ENCODE peak calls at places on chromosomes 3 and 15, in four cellular contexts. L, R, C and I are unnamed samples.

GRCh38 chr3:110773413-110773954 is 298.1 kb upstream of the NECTIN3 start:
- DNase-seq in L (no peak), C (peak), R (peak), I (no peak)

GRCh38 chr3:177195941-177196472 is 1.3 kb downstream of the TBL1XR1 start:
- DNase-seq in R (no peak), C (no peak), L (no peak), I (peak)

GRCh38 chr15:69903476-69904295 is 194.0 kb downstream of the TLE3 start:
- DNase-seq in L (no peak), C (peak), R (no peak), I (no peak)

GRCh38 chr15:43998607-43999006 is 171.8 kb downstream of the WDR76 start:
- DNase-seq in L (no peak), C (no peak), R (peak), I (no peak)

GRCh38 chr3:175977968-175978752 is 1119.0 kb downstream of the NAALADL2 start:
- DNase-seq in L (no peak), R (no peak), C (no peak), I (no peak)

GRCh38 chr15:100997442-100997841 is 78.3 kb downstream of the LRRK1 start:
- DNase-seq in C (no peak), L (no peak), R (no peak), I (no peak)

GRCh38 chr3:57164606-57165573 is at the start of gene IL17RD:
- DNase-seq in C (no peak), L (no peak), R (peak), I (no peak)

GRCh38 chr3:168071535-168071934 is 24.2 kb downstream of the GOLIM4 start:
- DNase-seq in L (no peak), C (peak), R (no peak), I (no peak)

GRCh38 chr3:130508970-130509369 is 8.0 kb upstream of the COL6A6 start:
- DNase-seq in C (no peak), L (no peak), R (no peak), I (no peak)

GRCh38 chr3:148379763-148380162 is 317.9 kb upstream of the AGTR1 start:
- DNase-seq in L (peak), C (peak), R (no peak), I (no peak)

GRCh38 chr3:25097023-25097422 is 331.0 kb upstream of the RARB start:
- DNase-seq in L (no peak), C (no peak), R (no peak), I (no peak)

GRCh38 chr3:159928692-159929091 is 59.9 kb upstream of the IL12A start:
- DNase-seq in R (no peak), L (peak), C (peak), I (no peak)

GRCh38 chr15:44099671-44100070 is 95.4 kb downstream of the FRMD5 start:
- DNase-seq in C (peak), L (no peak), R (no peak), I (no peak)

GRCh38 chr15:69926011-69926410 is 171.7 kb downstream of the TLE3 start:
- DNase-seq in C (no peak), L (no peak), R (no peak), I (no peak)

GRCh38 chr3:194928183-194928736 is 242.6 kb downstream of the FAM43A start:
- DNase-seq in C (no peak), R (no peak), L (no peak), I (no peak)

GRCh38 chr15:94336817-94337537 is 105.6 kb downstream of the MCTP2 start:
- DNase-seq in C (no peak), R (no peak), L (no peak), I (no peak)

GRCh38 chr3:28777806-28778475 is 429.3 kb upstream of the AZI2 start:
- DNase-seq in R (no peak), L (no peak), C (no peak), I (no peak)

GRCh38 chr3:107523361-107524213 is 825 bp downstream of the BBX start:
- DNase-seq in L (no peak), R (peak), C (no peak), I (peak)

GRCh38 chr15:88337993-88338392 is 81.5 kb upstream of the NTRK3 start:
- DNase-seq in R (no peak), C (no peak), L (no peak), I (no peak)

GRCh38 chr3:51282931-51283330 is 102.2 kb upstream of the MANF start:
- DNase-seq in C (peak), L (no peak), R (no peak), I (no peak)

GRCh38 chr15:39594764-39595620 is 14.1 kb downstream of the THBS1 start:
- DNase-seq in R (no peak), L (no peak), C (peak), I (no peak)

GRCh38 chr15:29926083-29926388 is 103.8 kb upstream of the TJP1 start:
- DNase-seq in R (no peak), C (no peak), L (no peak), I (no peak)
- TF ChIP-seq CTCF in R (no peak), C (no peak), L (no peak), I (no peak)

DNA sequence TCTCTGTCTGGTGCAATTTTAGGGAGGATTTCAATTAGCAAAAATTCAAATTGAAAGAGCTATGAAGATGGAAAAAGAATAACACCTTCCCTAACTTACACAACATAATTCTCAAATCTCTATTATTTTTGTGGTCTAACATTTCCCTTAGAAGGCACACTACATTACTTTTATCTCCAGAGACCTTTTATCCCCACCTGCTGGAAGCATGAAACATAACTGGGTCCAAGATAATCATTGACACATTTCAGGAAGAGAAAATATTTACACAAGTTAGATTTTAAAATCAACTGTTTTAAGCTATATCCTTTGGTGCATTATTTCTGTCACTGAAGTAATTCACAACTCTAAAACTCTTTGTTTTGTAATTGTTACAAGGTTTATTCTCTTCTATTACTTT is 779.5 kb downstream of the ROBO1 start:
- DNase-seq in R (no peak), C (no peak), L (no peak), I (no peak)
- TF ChIP-seq CTCF in R (peak), C (peak), L (peak), I (no peak)

GRCh38 chr3:15797600-15798303 is at the start of gene ANKRD28:
- DNase-seq in L (peak), C (peak), R (no peak), I (peak)
- TF ChIP-seq CTCF in L (peak), C (peak), R (peak), I (peak)

GRCh38 chr3:165254812-165255211 is 58.6 kb upstream of the SLITRK3 start:
- DNase-seq in R (no peak), L (peak), C (no peak), I (no peak)
- TF ChIP-seq CTCF in R (peak), L (peak), C (no peak), I (no peak)

GRCh38 chr3:155412856-155413255 is 119.4 kb upstream of the STRIT1 start:
- DNase-seq in C (no peak), L (no peak), R (no peak), I (no peak)

GRCh38 chr3:155407331-155407730 is 113.8 kb upstream of the STRIT1 start:
- DNase-seq in C (no peak), R (no peak), L (no peak), I (no peak)

GRCh38 chr3:155411500-155412223 is 118.2 kb upstream of the STRIT1 start:
- DNase-seq in C (no peak), L (no peak), R (no peak), I (no peak)

GRCh38 chr3:155407971-155408370 is 114.5 kb upstream of the STRIT1 start:
- DNase-seq in R (no peak), L (no peak), C (no peak), I (no peak)

GRCh38 chr3:155409336-155409735 is 115.9 kb upstream of the STRIT1 start:
- DNase-seq in C (no peak), R (no peak), L (no peak), I (no peak)
- TF ChIP-seq CTCF in C (no peak), R (no peak), L (no peak), I (no peak)

DNA sequence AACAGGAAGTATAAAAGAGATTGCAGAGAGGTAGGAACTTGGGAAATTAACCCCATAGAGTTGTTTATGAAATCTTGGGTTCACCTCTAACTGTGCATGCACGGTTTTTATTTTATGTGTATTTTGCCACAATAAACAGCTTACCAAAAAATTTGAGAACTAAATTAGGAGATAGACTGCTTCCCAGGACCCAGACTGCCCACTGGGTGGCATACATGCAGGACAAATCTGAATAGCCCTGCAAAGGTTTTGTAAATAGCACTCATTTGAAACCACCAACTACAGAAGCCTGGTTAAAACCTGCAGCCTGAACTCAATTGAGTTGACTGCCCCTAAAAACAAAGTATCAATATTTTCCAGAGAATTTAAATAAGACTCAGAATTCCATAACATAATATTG is 96.4 kb upstream of the SLCO2A1 start:
- DNase-seq in C (no peak), L (no peak), R (no peak), I (no peak)
- TF ChIP-seq CTCF in C (no peak), L (peak), R (no peak), I (no peak)

GRCh38 chr3:3113042-3113709 is 3.0 kb upstream of the IL5RA start:
- DNase-seq in R (no peak), L (no peak), C (no peak), I (no peak)
- TF ChIP-seq CTCF in R (no peak), L (no peak), C (no peak), I (no peak)